ENCODE peak calls at places on chromosomes 7 and 10, in six cellular contexts. C, H, Y, F, W and T are unnamed samples.
A peak's percentile ranks its signal among the peaks of the same experiment; 100 is the strongest.

GRCh38 chr7:16421333-16422099 is at the start of gene CRPPA:
- DNase-seq in C (peak; percentile 40), H (peak; percentile 56), Y (peak; percentile 68), F (peak; percentile 48), W (no peak), T (peak; percentile 41)

GRCh38 chr10:53140516-53140915 is 367.9 kb upstream of the MBL2 start:
- DNase-seq in C (no peak), H (peak; percentile 21), Y (no peak), F (peak; percentile 7), W (no peak), T (no peak)

GRCh38 chr10:130128922-130129321 is 7.3 kb upstream of the GLRX3 start:
- DNase-seq in C (no peak), H (no peak), Y (peak; percentile 62), F (no peak), W (no peak), T (no peak)

GRCh38 chr7:105992888-105993287 is 29.8 kb downstream of the CDHR3 start:
- DNase-seq in C (no peak), H (no peak), Y (no peak), F (no peak), W (no peak), T (peak; percentile 21)

GRCh38 chr7:143499246-143499645 is 21.6 kb downstream of the TAS2R41 start:
- DNase-seq in C (no peak), H (peak; percentile 40), Y (no peak), F (peak; percentile 69), W (no peak), T (no peak)

GRCh38 chr7:136869991-136870798 is 1.7 kb downstream of the CHRM2 start:
- DNase-seq in C (no peak), H (peak; percentile 47), Y (peak; percentile 41), F (peak; percentile 9), W (no peak), T (no peak)

GRCh38 chr7:148175512-148175911 is 415.1 kb upstream of the C7orf33 start:
- DNase-seq in C (no peak), H (no peak), Y (no peak), F (no peak), W (no peak), T (no peak)

GRCh38 chr7:133703547-133703946 is 423.6 kb upstream of the LRGUK start:
- DNase-seq in C (no peak), H (peak; percentile 96), Y (no peak), F (peak; percentile 95), W (no peak), T (no peak)

GRCh38 chr7:98285132-98286092 is 3.9 kb downstream of the BRI3 start:
- DNase-seq in C (no peak), H (no peak), Y (peak; percentile 46), F (no peak), W (no peak), T (no peak)

GRCh38 chr7:149564340-149565095 is 66.9 kb upstream of the ZNF746 start:
- DNase-seq in C (no peak), H (no peak), Y (no peak), F (no peak), W (no peak), T (no peak)

GRCh38 chr7:137462074-137462715 is 118.7 kb upstream of the PTN start:
- DNase-seq in C (no peak), H (peak; percentile 73), Y (no peak), F (peak; percentile 52), W (no peak), T (no peak)

GRCh38 chr10:95474228-95475002 is 86.8 kb downstream of the SORBS1 start:
- DNase-seq in C (no peak), H (peak; percentile 65), Y (no peak), F (peak; percentile 72), W (no peak), T (no peak)

GRCh38 chr10:75736889-75737610 is 305.6 kb downstream of the LRMDA start:
- DNase-seq in C (no peak), H (peak; percentile 4), Y (no peak), F (no peak), W (no peak), T (no peak)

GRCh38 chr7:48048113-48048512 is 12.8 kb downstream of the C7orf57 start:
- DNase-seq in C (no peak), H (no peak), Y (no peak), F (no peak), W (no peak), T (no peak)

GRCh38 chr10:114686013-114686412 is 27.9 kb upstream of the ABLIM1 start:
- DNase-seq in C (no peak), H (no peak), Y (no peak), F (no peak), W (no peak), T (no peak)

GRCh38 chr10:114683593-114683992 is 25.5 kb upstream of the ABLIM1 start:
- DNase-seq in C (no peak), H (no peak), Y (no peak), F (no peak), W (no peak), T (no peak)

GRCh38 chr10:114684085-114684821 is 26.2 kb upstream of the ABLIM1 start:
- DNase-seq in C (peak; percentile 46), H (peak; percentile 78), Y (no peak), F (no peak), W (no peak), T (no peak)

GRCh38 chr10:114684822-114685209 is 26.7 kb upstream of the ABLIM1 start:
- DNase-seq in C (peak; percentile 32), H (peak; percentile 88), Y (no peak), F (peak; percentile 62), W (no peak), T (no peak)

DNA sequence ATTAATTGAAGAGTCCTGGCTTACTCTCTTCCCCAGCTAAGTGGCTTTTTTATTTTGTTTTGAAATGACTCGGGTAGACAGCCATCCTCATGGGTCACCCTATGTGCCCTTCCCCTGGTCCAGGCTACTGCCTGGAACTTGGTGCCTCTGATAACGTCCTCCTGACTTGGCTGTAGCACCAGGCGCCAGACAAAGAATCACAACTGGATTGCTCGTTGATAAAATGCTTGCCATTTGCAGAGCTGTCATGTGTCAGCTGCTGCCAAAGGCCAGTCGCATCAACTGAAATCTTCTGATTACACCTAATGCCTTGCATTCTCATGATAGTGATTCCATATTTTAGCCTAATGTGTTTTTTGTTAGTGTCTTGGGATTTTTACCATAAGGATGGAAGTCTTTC is 27.4 kb upstream of the ABLIM1 start:
- DNase-seq in C (no peak), H (no peak), Y (no peak), F (no peak), W (no peak), T (no peak)
- H3K4me3 ChIP-seq in C (no peak overlapping the region), H (no peak overlapping the region), Y (no peak overlapping the region), F (no peak overlapping the region), W (no peak overlapping the region), T (no peak overlapping the region)

GRCh38 chr7:51014811-51015210 is 232.1 kb upstream of the GRB10 start:
- DNase-seq in C (no peak), H (no peak), Y (peak; percentile 23), F (no peak), W (no peak), T (no peak)

GRCh38 chr7:51013861-51014511 is 231.3 kb upstream of the GRB10 start:
- DNase-seq in C (no peak), H (no peak), Y (peak; percentile 35), F (no peak), W (no peak), T (no peak)

GRCh38 chr7:51016546-51016945 is 233.8 kb upstream of the GRB10 start:
- DNase-seq in C (no peak), H (no peak), Y (peak; percentile 8), F (no peak), W (no peak), T (no peak)

GRCh38 chr7:51017576-51018535 is 235.2 kb upstream of the GRB10 start:
- DNase-seq in C (no peak), H (no peak), Y (peak; percentile 21), F (no peak), W (no peak), T (no peak)

DNA sequence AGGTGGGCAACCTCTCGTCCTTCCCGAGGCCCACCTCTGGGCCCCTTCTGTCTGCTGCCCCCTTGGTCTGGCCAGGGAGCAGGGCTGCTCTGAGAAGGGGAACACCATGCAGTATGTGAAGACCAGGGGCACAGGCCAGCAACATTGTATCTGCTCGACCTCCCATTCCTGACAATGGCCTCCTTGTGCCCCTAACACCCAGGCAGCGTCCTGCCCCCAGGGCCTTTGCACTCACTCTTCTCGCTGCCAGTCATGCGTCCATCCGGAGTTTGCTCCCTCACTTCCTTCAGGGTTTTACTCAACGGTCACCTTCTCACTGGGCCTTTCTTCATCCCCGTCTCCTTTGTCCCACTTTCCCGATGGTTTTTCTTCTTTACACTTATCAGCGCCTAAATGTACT is 232.9 kb upstream of the GRB10 start:
- DNase-seq in C (no peak), H (no peak), Y (no peak), F (no peak), W (no peak), T (no peak)
- H3K4me3 ChIP-seq in C (no peak overlapping the region), H (no peak overlapping the region), Y (no peak overlapping the region), F (no peak overlapping the region), W (no peak overlapping the region), T (no peak overlapping the region)

GRCh38 chr10:71984798-71985388 is 20.7 kb downstream of the CHST3 start:
- DNase-seq in C (no peak), H (no peak), Y (peak; percentile 19), F (no peak), W (no peak), T (no peak)
- H3K4me3 ChIP-seq in C (no peak overlapping the region), H (no peak overlapping the region), Y (no peak overlapping the region), F (no peak overlapping the region), W (no peak overlapping the region), T (no peak overlapping the region)

GRCh38 chr7:2231992-2232765 is 566 bp downstream of the MAD1L1 start:
- DNase-seq in C (peak; percentile 29), H (peak; percentile 15), Y (peak; percentile 91), F (no peak), W (peak; percentile 9), T (peak; percentile 27)

GRCh38 chr7:2230226-2230625 is 2.5 kb downstream of the MAD1L1 start:
- DNase-seq in C (no peak), H (no peak), Y (no peak), F (no peak), W (no peak), T (no peak)

GRCh38 chr7:2228921-2229320 is 3.8 kb downstream of the MAD1L1 start:
- DNase-seq in C (no peak), H (no peak), Y (no peak), F (no peak), W (no peak), T (no peak)

GRCh38 chr7:2229467-2229866 is 3.3 kb downstream of the MAD1L1 start:
- DNase-seq in C (no peak), H (no peak), Y (no peak), F (no peak), W (no peak), T (no peak)

GRCh38 chr7:2230882-2231281 is 1.9 kb downstream of the MAD1L1 start:
- DNase-seq in C (no peak), H (no peak), Y (no peak), F (no peak), W (no peak), T (no peak)
- H3K4me3 ChIP-seq in C (no peak overlapping the region), H (no peak overlapping the region), Y (no peak overlapping the region), F (no peak overlapping the region), W (no peak overlapping the region), T (no peak overlapping the region)